ENCODE peak calls at places on chromosomes 13 and 19, in four cellular contexts. C is HepG2, W is H1, U is GM12878. O is an unnamed sample.

GRCh38 chr19:29690842-29691241 is 24.2 kb downstream of the C19orf12 start:
- DNase-seq in C (peak; percentile 67), W (peak; percentile 58), U (no peak), O (peak; percentile 89)

GRCh38 chr19:17232258-17232657 is 6.2 kb downstream of the OCEL1 start:
- DNase-seq in C (no peak), W (no peak), U (no peak), O (peak; percentile 9)

GRCh38 chr13:23509781-23510543 is 60.2 kb upstream of the TNFRSF19 start:
- DNase-seq in C (no peak), W (no peak), U (no peak), O (no peak)

GRCh38 chr19:48724796-48725753 is 5.5 kb upstream of the MAMSTR start:
- DNase-seq in C (no peak), W (no peak), U (no peak), O (peak; percentile 72)

GRCh38 chr13:64753606-64754005 is 2476.5 kb downstream of the PCDH9 start:
- DNase-seq in C (no peak), W (no peak), U (no peak), O (no peak)

GRCh38 chr19:53908933-53909415 is at the start of gene CACNG7:
- DNase-seq in C (no peak), W (no peak), U (no peak), O (no peak)

GRCh38 chr13:29969286-29969685 is 118.9 kb upstream of the UBL3 start:
- DNase-seq in C (no peak), W (no peak), U (no peak), O (no peak)

GRCh38 chr19:49506575-49507105 is 5.8 kb upstream of the FCGRT start:
- DNase-seq in C (peak; percentile 71), W (peak; percentile 95), U (no peak), O (peak; percentile 84)

GRCh38 chr13:22698477-22698876 is 482.3 kb upstream of the SGCG start:
- DNase-seq in C (no peak), W (no peak), U (no peak), O (no peak)

DNA sequence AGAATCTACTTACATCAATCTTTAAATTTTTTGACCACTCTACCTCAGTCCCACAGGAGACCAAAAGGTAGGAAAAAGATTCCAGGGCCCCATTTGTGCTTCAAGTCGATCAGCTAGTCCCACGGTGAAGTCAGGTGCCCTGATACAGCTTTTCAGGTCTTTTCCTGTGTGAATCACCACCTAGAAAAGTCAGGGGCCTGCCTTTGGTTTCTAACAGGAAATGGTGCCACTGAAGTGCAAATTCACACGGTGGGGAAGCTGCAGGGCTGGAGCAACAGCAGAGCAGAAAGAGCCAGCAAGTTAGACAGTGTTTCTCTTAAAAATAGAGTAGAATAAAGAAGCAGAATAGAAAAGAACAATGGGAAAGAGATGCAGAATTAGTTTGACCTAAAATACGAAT is 107.5 kb downstream of the KLF12 start:
- DNase-seq in C (no peak), W (peak; percentile 55), U (peak; percentile 71), O (no peak)
- TF ChIP-seq CBX5 in C (no peak), W (no peak), U (no peak), O (no peak)

GRCh38 chr19:2976609-2977000 is 759 bp upstream of the TLE6 start:
- DNase-seq in C (no peak), W (no peak), U (no peak), O (no peak)

GRCh38 chr19:2973229-2973628 is 4.1 kb upstream of the TLE6 start:
- DNase-seq in C (no peak), W (no peak), U (no peak), O (no peak)

GRCh38 chr19:2977001-2977685 is at the start of gene TLE6:
- DNase-seq in C (peak; percentile 92), W (peak; percentile 97), U (peak; percentile 87), O (peak; percentile 99)

GRCh38 chr19:2977686-2978466 is 512 bp downstream of the TLE6 start:
- DNase-seq in C (no peak), W (no peak), U (no peak), O (peak; percentile 88)

GRCh38 chr19:2974342-2974932 is 2.9 kb upstream of the TLE6 start:
- DNase-seq in C (no peak), W (no peak), U (no peak), O (peak; percentile 62)
- TF ChIP-seq CBX5 in C (no peak), W (no peak), U (no peak), O (no peak)

DNA sequence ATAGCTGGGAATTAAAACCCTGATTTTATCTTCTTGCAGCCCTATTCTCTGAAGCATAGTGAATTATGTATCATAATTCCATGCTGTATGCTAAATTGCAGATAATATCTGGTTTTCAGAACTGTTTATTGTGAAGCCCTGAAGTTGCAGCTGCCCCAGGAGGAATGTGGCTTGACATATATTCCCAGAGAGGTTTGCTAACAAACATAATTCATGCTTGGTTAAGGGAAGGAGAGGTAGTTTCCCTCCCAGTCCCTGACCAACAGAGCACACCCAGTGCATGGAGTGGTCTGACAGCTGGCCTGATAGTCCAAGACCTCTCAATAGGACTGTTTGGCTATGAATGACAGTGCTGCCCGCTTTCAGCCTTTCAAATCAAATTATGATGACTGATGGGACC is 500.5 kb upstream of the MIR17HG start:
- DNase-seq in C (no peak), W (no peak), U (no peak), O (no peak)
- TF ChIP-seq CBX5 in C (no peak), W (no peak), U (no peak), O (no peak)

GRCh38 chr19:46265217-46265828 is 31.5 kb upstream of the HIF3A start:
- DNase-seq in C (peak; percentile 70), W (peak; percentile 82), U (peak; percentile 33), O (peak; percentile 73)

GRCh38 chr19:46269085-46269484 is 27.8 kb upstream of the HIF3A start:
- DNase-seq in C (no peak), W (no peak), U (no peak), O (no peak)

GRCh38 chr19:46271488-46272197 is 25.2 kb upstream of the HIF3A start:
- DNase-seq in C (no peak), W (no peak), U (no peak), O (no peak)

DNA sequence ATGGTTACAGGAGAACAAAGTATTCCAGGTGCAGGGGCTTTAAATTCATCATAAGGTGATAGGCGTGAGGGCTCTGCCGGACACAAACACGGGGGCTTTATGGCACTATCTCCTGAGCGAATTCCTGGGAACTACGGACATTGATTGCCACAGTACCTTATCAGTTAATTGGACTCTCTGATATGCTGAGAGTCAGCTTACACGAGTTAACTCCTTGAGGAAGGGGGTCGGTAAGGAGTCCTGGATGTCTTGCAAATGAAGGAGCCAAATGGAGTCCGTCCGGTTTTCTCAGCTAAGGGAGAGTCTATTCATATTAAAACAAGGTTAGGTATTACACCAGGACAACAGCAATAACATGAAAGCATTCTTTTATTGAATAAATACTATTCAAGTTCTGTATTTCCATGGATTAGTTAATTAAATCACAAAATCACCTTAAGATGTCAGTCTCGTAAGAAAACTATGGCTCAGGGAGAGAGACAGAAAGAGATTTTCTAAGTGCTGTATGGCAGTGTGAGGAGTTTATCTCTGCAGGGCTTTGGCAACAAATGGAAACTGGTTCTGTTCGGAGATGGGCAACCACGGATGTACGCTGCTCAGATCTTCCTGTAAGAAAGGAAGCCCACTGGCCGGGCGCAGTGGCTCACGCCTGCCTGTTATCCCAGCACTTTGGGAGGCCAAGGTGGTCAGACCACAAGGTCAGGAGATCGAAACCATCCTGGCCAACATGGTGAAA is 26.2 kb upstream of the HIF3A start:
- DNase-seq in C (no peak), W (no peak), U (no peak), O (no peak)
- TF ChIP-seq CBX5 in C (no peak), W (no peak), U (no peak), O (no peak)

O was measured in K562.